ENCODE peak calls at places on chromosomes 6 and 20, in six cellular contexts. A is SK-N-SH, D is sigmoid colon, V is transverse colon, G is stomach, C is GM23338. J is an unnamed sample.

GRCh38 chr6:26595669-26596269 is 984 bp upstream of the ABT1 start:
- DNase-seq in A (peak), C (peak), D (peak), G (peak), V (peak), J (peak)

GRCh38 chr20:48910360-48910781 is 11.1 kb upstream of the ARFGEF2 start:
- DNase-seq in D (no peak), G (no peak), V (no peak), C (no peak), A (no peak), J (no peak)

GRCh38 chr20:19975436-19975799 is 41.7 kb upstream of the NAA20 start:
- DNase-seq in A (no peak), C (no peak), D (peak), V (no peak), G (no peak), J (no peak)

GRCh38 chr20:62776692-62777527 is 19.4 kb upstream of the MRGBP start:
- DNase-seq in D (no peak), V (peak), C (peak), G (peak), A (peak), J (peak)

GRCh38 chr6:150806790-150807189 is 58.7 kb upstream of the MTHFD1L start:
- DNase-seq in C (no peak), G (no peak), D (no peak), V (no peak), A (no peak), J (no peak)

GRCh38 chr20:1062334-1063015 is 55.9 kb upstream of the PSMF1 start:
- DNase-seq in C (peak), G (peak), D (no peak), A (no peak), V (peak), J (no peak)

GRCh38 chr6:168496932-168497331 is 55.9 kb downstream of the SMOC2 start:
- DNase-seq in C (peak), A (no peak), V (no peak), G (no peak), D (no peak), J (no peak)

GRCh38 chr6:121645100-121645745 is 209.8 kb downstream of the GJA1 start:
- DNase-seq in V (no peak), A (no peak), C (no peak), D (no peak), G (no peak), J (no peak)

GRCh38 chr6:166162599-166163342 is 4.9 kb downstream of the TBXT start:
- DNase-seq in G (no peak), D (peak), V (no peak), C (no peak), A (no peak), J (no peak)

GRCh38 chr6:39411465-39411864 is 89.0 kb upstream of the KCNK16 start:
- DNase-seq in D (no peak), A (no peak), V (no peak), C (no peak), G (no peak), J (no peak)

GRCh38 chr6:118881440-118882313 is 12.3 kb upstream of the ASF1A start:
- DNase-seq in G (no peak), V (no peak), A (no peak), D (no peak), C (peak), J (no peak)

GRCh38 chr6:157615411-157615763 is 207.7 kb upstream of the SNX9 start:
- DNase-seq in D (no peak), V (peak), C (no peak), G (no peak), A (no peak), J (no peak)

GRCh38 chr6:169793408-169793807 is 42.0 kb downstream of the ERMARD start:
- DNase-seq in D (no peak), V (no peak), C (no peak), A (no peak), G (no peak), J (no peak)

GRCh38 chr6:31530659-31531058 is 1.9 kb downstream of the MCCD1 start:
- DNase-seq in G (no peak), C (no peak), V (no peak), A (no peak), D (no peak), J (no peak)

GRCh38 chr6:31532644-31533454 is 4.1 kb downstream of the MCCD1 start:
- DNase-seq in A (no peak), C (no peak), D (no peak), G (no peak), V (no peak), J (no peak)

GRCh38 chr6:31531162-31531561 is 2.4 kb downstream of the MCCD1 start:
- DNase-seq in V (no peak), A (no peak), G (no peak), C (no peak), D (no peak), J (no peak)

GRCh38 chr6:31533455-31533841 is 4.7 kb downstream of the MCCD1 start:
- DNase-seq in A (no peak), V (no peak), G (no peak), D (no peak), C (no peak), J (no peak)

DNA sequence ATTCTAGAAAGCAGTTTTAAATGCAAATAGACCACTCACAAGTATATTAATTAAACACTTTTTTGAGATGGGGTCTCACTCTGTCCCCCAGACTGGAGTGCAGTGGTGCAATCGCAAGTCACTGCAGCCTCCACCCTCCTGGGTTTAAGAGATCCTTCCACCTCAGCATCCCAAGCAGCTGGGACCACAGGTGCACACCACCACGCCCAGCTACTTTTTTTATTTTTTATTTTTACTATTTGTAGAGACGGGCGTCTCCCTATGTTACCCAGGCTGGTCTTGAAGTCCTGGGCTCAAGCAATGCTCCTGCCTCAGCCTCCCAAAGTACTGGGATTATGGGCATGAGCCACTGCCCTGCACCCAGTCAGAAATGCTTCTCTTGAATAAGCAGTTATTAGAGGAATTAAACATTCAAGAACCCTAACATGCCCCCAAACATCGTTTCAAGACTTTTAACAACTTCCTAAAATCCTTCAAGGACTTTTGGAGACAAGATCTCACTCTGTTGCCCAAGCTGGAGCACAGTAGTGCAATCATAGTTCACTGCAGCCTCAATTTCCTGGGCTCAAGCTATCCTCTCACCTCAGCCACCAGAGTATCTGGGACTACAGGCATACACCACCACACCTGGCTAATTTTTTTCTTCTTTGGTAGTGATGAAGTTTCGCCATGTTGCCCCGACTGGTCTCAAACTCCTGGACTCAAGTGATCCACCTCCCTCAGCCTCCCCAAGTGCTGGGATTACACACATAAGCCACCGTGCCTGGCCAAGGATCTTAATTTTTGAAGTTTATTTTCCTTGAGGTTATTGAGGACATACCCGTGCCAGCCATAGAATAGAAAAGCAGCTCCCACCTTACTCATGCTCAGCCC is 3.2 kb downstream of the MCCD1 start:
- DNase-seq in A (no peak), D (no peak), G (no peak), C (no peak), V (no peak), J (no peak)
- TF ChIP-seq POLR2AphosphoS5 in A (no peak), D (no peak), G (no peak), C (no peak), V (no peak), J (peak)

DNA sequence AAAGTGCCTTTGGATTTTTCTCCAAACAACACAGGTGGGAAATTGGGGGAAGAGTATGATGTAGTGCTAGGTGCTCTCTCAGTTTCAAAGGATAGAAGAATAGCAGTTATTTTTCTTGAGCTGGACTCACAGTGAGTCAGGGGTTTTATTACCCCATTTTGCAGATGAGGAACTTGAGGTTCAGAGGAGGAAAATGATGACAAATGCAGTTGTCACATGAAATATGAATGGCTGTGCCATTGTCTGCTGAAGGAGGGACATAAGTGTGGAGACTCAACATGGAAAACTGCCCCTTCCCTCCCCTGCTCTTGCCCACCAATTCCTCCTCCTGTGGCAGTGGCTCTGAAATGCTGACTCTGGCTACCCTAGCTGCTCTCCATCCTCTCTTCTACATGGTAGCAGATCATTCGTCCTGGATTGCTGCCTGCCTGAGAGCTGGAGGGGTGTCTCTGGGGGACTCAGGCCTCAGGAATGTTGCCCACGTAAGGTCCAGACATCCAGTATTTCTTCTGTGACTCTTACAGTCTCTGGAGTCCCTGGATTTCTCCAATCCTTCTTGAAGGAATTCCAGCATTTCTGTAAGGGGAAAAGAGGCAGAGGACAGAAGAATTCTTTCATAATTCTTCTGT is 37.6 kb upstream of the EPB41L1 start:
- DNase-seq in D (no peak), A (no peak), C (no peak), V (no peak), G (no peak), J (no peak)
- TF ChIP-seq POLR2AphosphoS5 in D (no peak), A (no peak), C (no peak), V (no peak), G (no peak), J (no peak)

GRCh38 chr6:113564401-113565161 is 292.6 kb upstream of the MARCKS start:
- DNase-seq in C (peak), G (peak), D (peak), A (peak), V (peak), J (no peak)
- TF ChIP-seq POLR2AphosphoS5 in C (no peak), G (peak), D (peak), A (peak), V (peak), J (no peak)

GRCh38 chr6:109096198-109096597 is 891 bp downstream of the CEP57L1 start:
- DNase-seq in V (no peak), D (no peak), A (no peak), G (no peak), C (no peak), J (no peak)

GRCh38 chr6:109095036-109095820 is at the start of gene CEP57L1:
- DNase-seq in G (peak), C (peak), D (peak), V (peak), A (peak), J (peak)

GRCh38 chr6:109095821-109096084 is 446 bp downstream of the CEP57L1 start:
- DNase-seq in D (no peak), A (no peak), V (no peak), G (no peak), C (no peak), J (no peak)

GRCh38 chr6:109093732-109094131 is 914 bp downstream of the SESN1 start:
- DNase-seq in C (no peak), V (no peak), D (no peak), A (no peak), G (no peak), J (no peak)

DNA sequence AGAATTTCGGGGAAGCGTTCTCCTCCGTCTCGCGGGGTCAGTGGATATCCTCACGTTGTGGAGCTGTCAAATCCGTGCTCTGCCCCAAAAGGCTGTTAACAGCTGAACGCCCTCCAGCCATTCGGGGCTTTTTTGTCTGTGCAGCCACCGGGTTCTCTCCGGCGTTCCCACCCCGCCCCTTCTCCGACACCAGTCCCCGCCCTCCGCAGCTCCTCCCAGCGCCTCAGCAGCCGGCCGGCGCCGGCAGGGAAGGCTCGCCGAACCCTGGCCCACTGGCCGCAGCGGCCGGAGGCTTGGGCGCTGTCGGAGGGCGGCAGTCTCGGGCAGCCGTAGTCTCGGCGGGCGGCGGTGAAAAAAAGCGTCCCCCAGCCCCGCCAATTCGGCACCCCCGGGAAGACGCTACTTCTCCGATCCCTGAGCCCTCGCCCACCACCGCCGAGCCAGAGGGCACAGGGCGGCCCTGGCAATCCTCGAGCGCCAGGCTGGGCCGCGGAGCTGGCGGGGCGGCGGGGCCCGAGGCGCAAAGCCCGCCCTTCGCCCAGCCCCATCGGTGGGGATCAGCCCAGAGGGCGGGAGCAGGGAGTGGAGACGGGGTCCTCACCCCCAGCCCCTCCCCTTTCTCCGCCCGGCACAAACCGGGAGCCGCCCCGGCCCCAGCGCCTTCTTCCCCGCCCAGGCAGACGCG is at the start of gene SESN1:
- DNase-seq in V (peak), A (peak), G (peak), D (peak), C (peak), J (peak)
- TF ChIP-seq POLR2AphosphoS5 in V (peak), A (peak), G (peak), D (peak), C (peak), J (no peak)

GRCh38 chr6:33314943-33315752 is 1.3 kb upstream of the TAPBP start:
- DNase-seq in A (peak), D (peak), G (peak), C (peak), V (peak), J (no peak)

GRCh38 chr6:33315753-33316602 is 1.6 kb downstream of the ZBTB22 start:
- DNase-seq in V (no peak), C (no peak), G (no peak), D (peak), A (peak), J (no peak)

GRCh38 chr6:33313709-33314514 is at the start of gene TAPBP:
- DNase-seq in V (peak), A (peak), G (peak), D (peak), C (peak), J (peak)

GRCh38 chr6:33313105-33313708 is 671 bp downstream of the TAPBP start:
- DNase-seq in A (peak), G (peak), C (peak), D (peak), V (peak), J (peak)

DNA sequence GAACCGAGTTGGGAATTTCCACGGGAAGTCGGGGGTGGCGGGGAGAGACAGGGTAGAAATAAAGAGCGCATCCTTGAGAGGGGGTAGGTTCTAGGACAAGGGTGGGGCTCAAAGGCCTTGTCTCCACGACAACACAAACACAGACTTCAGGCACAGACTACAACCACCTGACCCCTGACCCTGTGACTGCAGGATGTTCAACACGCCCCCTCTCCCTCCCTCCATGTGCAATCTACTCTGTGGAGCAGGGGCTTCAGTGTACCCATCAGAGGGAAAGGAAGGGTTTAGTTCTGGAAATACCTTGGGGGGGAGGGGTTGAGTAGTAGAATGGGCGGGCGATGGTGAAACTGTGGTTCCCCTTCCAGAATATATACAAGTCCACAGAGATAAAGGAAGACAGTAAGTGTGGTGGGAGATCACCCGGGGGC is 651 bp upstream of the TAPBP start:
- DNase-seq in G (peak), A (peak), D (peak), V (peak), C (peak), J (peak)
- TF ChIP-seq POLR2AphosphoS5 in G (peak), A (no peak), D (peak), V (no peak), C (no peak), J (no peak)

DNA sequence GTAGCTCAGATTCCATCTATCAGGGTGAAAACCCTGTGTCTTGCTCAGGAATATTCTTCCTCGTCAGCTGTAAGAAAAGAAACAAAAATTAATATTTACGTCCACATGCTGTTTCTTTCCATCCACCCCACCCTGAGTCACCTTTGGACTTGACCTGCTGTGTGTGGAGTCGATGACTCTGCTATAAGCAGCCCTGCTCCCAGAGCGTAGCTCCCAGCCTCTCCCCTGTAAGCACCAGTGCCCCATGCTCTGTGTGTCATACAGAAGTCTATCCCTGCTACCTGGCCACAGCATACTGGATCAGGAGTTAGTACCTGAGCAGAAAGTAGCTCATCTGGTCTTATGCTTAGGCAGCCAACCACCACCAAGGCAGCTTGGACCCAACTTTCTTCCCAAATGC is 223.6 kb downstream of the SOD2 start:
- DNase-seq in V (no peak), D (no peak), G (no peak), C (no peak), A (no peak), J (no peak)
- TF ChIP-seq POLR2AphosphoS5 in V (no peak), D (no peak), G (no peak), C (no peak), A (no peak), J (no peak)

GRCh38 chr6:126380072-126380583 is 40.2 kb downstream of the CENPW start:
- DNase-seq in G (no peak), A (no peak), D (no peak), V (peak), C (no peak), J (no peak)

GRCh38 chr6:126381498-126381897 is 41.6 kb downstream of the CENPW start:
- DNase-seq in A (no peak), G (no peak), C (no peak), V (no peak), D (no peak), J (no peak)

GRCh38 chr6:126388235-126388634 is 48.3 kb downstream of the CENPW start:
- DNase-seq in V (no peak), A (peak), G (no peak), C (no peak), D (no peak), J (no peak)

GRCh38 chr6:126385536-126385935 is 45.6 kb downstream of the CENPW start:
- DNase-seq in V (no peak), A (no peak), C (no peak), D (no peak), G (no peak), J (no peak)

DNA sequence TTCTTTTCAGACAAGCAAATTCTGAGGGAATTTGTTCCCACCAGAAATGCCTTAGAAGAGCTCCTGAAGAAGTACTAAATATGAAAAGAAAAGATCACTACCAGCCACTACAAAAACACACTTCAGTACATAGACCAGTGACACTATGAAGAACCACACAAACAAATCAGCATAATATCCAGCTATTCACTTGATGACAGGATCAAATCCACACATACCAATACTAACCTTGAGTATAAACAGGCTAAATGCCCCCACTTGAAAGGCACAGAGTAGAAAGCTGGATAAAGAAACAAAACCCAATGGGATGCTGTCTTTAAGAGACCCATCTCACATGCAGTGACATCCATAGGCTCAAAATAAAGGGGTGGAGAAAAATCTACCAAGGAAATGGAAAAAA is 43.3 kb downstream of the CENPW start:
- DNase-seq in A (no peak), D (no peak), G (no peak), C (no peak), V (no peak), J (no peak)
- TF ChIP-seq POLR2AphosphoS5 in A (no peak), D (no peak), G (no peak), C (no peak), V (no peak), J (no peak)

J was measured in GM12892.